ENCODE peak calls at places on chromosome 11, in ten cellular contexts. T, U, W, D, S, I, B, F, K and G are unnamed samples.

GRCh38 chr11:85844439-85845051 is 10.6 kb upstream of the CCDC83 start:
- DNase-seq in K (no peak), W (peak), S (peak), D (no peak), T (peak), B (no peak), F (no peak), I (no peak), U (no peak), G (no peak)

GRCh38 chr11:87361891-87362290 is 324.2 kb downstream of the TMEM135 start:
- DNase-seq in I (no peak), T (no peak), F (no peak), W (no peak), U (no peak), K (no peak), B (no peak), D (no peak), S (no peak), G (no peak)

GRCh38 chr11:9759519-9760179 is 95.8 kb downstream of the SWAP70 start:
- DNase-seq in S (peak), U (peak), T (peak), I (peak), K (no peak), D (peak), F (peak), B (peak), W (peak), G (peak)

GRCh38 chr11:63666874-63667273 is 4.3 kb downstream of the ATL3 start:
- DNase-seq in I (no peak), W (peak), B (no peak), U (no peak), K (no peak), S (peak), T (no peak), F (peak), D (no peak), G (no peak)

GRCh38 chr11:35288817-35289541 is 130.4 kb downstream of the SLC1A2 start:
- DNase-seq in U (no peak), T (peak), S (peak), K (no peak), I (no peak), F (peak), B (no peak), W (peak), D (no peak), G (no peak)

GRCh38 chr11:111359223-111360149 is 19.6 kb downstream of the POU2AF1 start:
- DNase-seq in B (no peak), K (no peak), U (no peak), F (no peak), T (no peak), S (no peak), I (peak), W (no peak), D (no peak), G (no peak)

GRCh38 chr11:85776951-85777602 is 33.9 kb downstream of the SYTL2 start:
- DNase-seq in D (no peak), K (no peak), S (no peak), W (no peak), I (no peak), B (no peak), F (no peak), T (no peak), U (no peak), G (no peak)

GRCh38 chr11:67311556-67312082 is 8.3 kb downstream of the SSH3 start:
- DNase-seq in B (no peak), T (no peak), K (no peak), I (no peak), F (no peak), D (no peak), W (no peak), S (no peak), U (no peak), G (no peak)

GRCh38 chr11:61969838-61970452 is 2.5 kb upstream of the FTH1 start:
- DNase-seq in I (no peak), B (no peak), F (peak), K (no peak), W (peak), S (peak), U (no peak), T (no peak), D (no peak), G (no peak)

GRCh38 chr11:16917941-16918340 is 96.3 kb downstream of the PLEKHA7 start:
- DNase-seq in B (no peak), I (no peak), T (no peak), S (no peak), W (peak), D (no peak), F (peak), U (no peak), K (no peak), G (no peak)